ENCODE peak calls at places on chromosomes 13 and 19, in eight cellular contexts. G is frontal cortex; H is NCI-H2081; A is stimulated activated CD8-positive, alpha-beta memory T cell treated with anti-CD3 and anti-CD28 coated beads, Interleukin-7, amount 100 ng/mL, for 1 hour; J is Calu3; L is NCI-H187; V is RWPE2; X is thoracic aorta. Q is an unnamed sample.

GRCh38 chr19:2726904-2727639 is 5.9 kb upstream of the DIRAS1 start:
- DNase-seq in A (no peak), J (no peak), V (no peak), X (no peak), G (no peak), H (no peak), L (no peak), Q (peak; percentile 22)

GRCh38 chr19:776549-776948 is 20.7 kb upstream of the PTBP1 start:
- DNase-seq in H (no peak), X (no peak), J (no peak), G (no peak), L (no peak), A (no peak), V (no peak), Q (no peak)

GRCh38 chr19:10137751-10138682 is 18.3 kb upstream of the EIF3G start:
- DNase-seq in G (peak; percentile 56), V (no peak), J (no peak), H (no peak), L (no peak), A (no peak), X (no peak), Q (no peak)

GRCh38 chr19:30070970-30071632 is 129.1 kb downstream of the URI1 start:
- DNase-seq in L (no peak), H (no peak), X (no peak), J (no peak), A (no peak), G (peak; percentile 59), V (peak; percentile 35), Q (no peak)

GRCh38 chr19:35063940-35064818 is 22.7 kb downstream of the HPN start:
- DNase-seq in H (no peak), J (peak; percentile 36), L (no peak), A (no peak), G (no peak), V (no peak), X (no peak), Q (no peak)

GRCh38 chr13:45482571-45483173 is 17.9 kb downstream of the COG3 start:
- DNase-seq in H (no peak), L (no peak), G (no peak), A (no peak), J (no peak), X (no peak), V (no peak), Q (no peak)

GRCh38 chr13:90276208-90276607 is 1071.3 kb upstream of the MIR17HG start:
- DNase-seq in A (no peak), X (no peak), L (no peak), G (no peak), V (no peak), H (no peak), J (no peak), Q (no peak)

GRCh38 chr13:33548065-33548464 is 262.5 kb upstream of the STARD13 start:
- DNase-seq in G (no peak), H (no peak), J (no peak), X (no peak), V (no peak), L (no peak), A (no peak), Q (no peak)

GRCh38 chr13:30918662-30919405 is 12.8 kb downstream of the MEDAG start:
- DNase-seq in A (no peak), V (no peak), X (no peak), G (no peak), H (no peak), J (no peak), L (no peak), Q (no peak)

GRCh38 chr13:112905619-112905989 is 63.4 kb upstream of the MCF2L start:
- DNase-seq in X (no peak), J (no peak), V (no peak), L (no peak), A (no peak), H (no peak), G (no peak), Q (no peak)

GRCh38 chr13:46572758-46573384 is 19.9 kb downstream of the LRCH1 start:
- DNase-seq in A (no peak), X (no peak), G (no peak), J (no peak), V (no peak), L (no peak), H (no peak), Q (no peak)

GRCh38 chr13:38308736-38309135 is 40.9 kb upstream of the UFM1 start:
- DNase-seq in X (no peak), J (peak; percentile 24), L (no peak), A (no peak), G (no peak), H (no peak), V (no peak), Q (no peak)

GRCh38 chr13:40388617-40389016 is 277.8 kb downstream of the FOXO1 start:
- DNase-seq in H (no peak), J (no peak), X (no peak), A (peak; percentile 46), V (no peak), G (no peak), L (no peak), Q (peak; percentile 36)

GRCh38 chr13:53201454-53202225 is 173.0 kb downstream of the OLFM4 start:
- DNase-seq in J (no peak), G (peak; percentile 47), L (no peak), H (no peak), A (no peak), X (no peak), V (peak; percentile 35), Q (no peak)

GRCh38 chr13:26508885-26509284 is 48.6 kb upstream of the WASF3 start:
- DNase-seq in V (peak; percentile 79), H (no peak), J (no peak), G (no peak), X (no peak), L (no peak), A (no peak), Q (no peak)

GRCh38 chr13:30737511-30738342 is 2.4 kb downstream of the ALOX5AP start:
- DNase-seq in X (no peak), L (no peak), V (no peak), J (no peak), G (no peak), A (no peak), H (no peak), Q (no peak)

GRCh38 chr19:8174706-8175105 is 25.3 kb upstream of the FBN3 start:
- DNase-seq in X (no peak), V (peak; percentile 63), H (no peak), J (no peak), L (no peak), G (no peak), A (no peak), Q (no peak)

GRCh38 chr13:42893346-42893745 is 98.7 kb downstream of the EPSTI1 start:
- DNase-seq in G (no peak), H (no peak), V (no peak), X (no peak), J (no peak), A (no peak), L (no peak), Q (no peak)

GRCh38 chr19:28242317-28242927 is 970.5 kb downstream of the UQCRFS1 start:
- DNase-seq in X (no peak), A (no peak), H (no peak), G (peak; percentile 16), J (peak; percentile 12), L (no peak), V (no peak), Q (no peak)

GRCh38 chr13:23748109-23748508 is 141.1 kb downstream of the MIPEP start:
- DNase-seq in V (no peak), J (no peak), H (no peak), L (no peak), X (no peak), A (no peak), G (no peak), Q (no peak)

GRCh38 chr19:13850910-13851753 is 25.8 kb upstream of the NANOS3 start:
- DNase-seq in G (peak; percentile 82), L (no peak), V (peak; percentile 93), J (peak; percentile 91), A (peak; percentile 53), H (no peak), X (peak; percentile 70), Q (no peak)

GRCh38 chr19:7874080-7874856 is at the start of gene PRR36:
- DNase-seq in V (peak; percentile 63), H (peak; percentile 88), J (peak; percentile 76), G (no peak), X (no peak), A (no peak), L (peak; percentile 63), Q (no peak)

GRCh38 chr13:39864221-39864620 is 208.8 kb downstream of the COG6 start:
- DNase-seq in J (no peak), L (no peak), A (no peak), G (no peak), V (no peak), X (no peak), H (no peak), Q (no peak)

GRCh38 chr19:41627966-41628675 is 1.2 kb upstream of the CEACAM4 start:
- DNase-seq in J (no peak), A (no peak), V (no peak), X (no peak), G (no peak), L (no peak), H (no peak), Q (no peak)

GRCh38 chr19:10270616-10271394 is at the start of gene ICAM1:
- DNase-seq in L (no peak), J (peak; percentile 78), G (peak; percentile 58), X (no peak), V (no peak), H (no peak), A (no peak), Q (no peak)

GRCh38 chr19:3275068-3275582 is 50.7 kb downstream of the CELF5 start:
- DNase-seq in L (no peak), A (no peak), X (no peak), J (peak; percentile 52), V (no peak), G (no peak), H (peak; percentile 9), Q (peak; percentile 70)

GRCh38 chr13:22369090-22369489 is 698.2 kb downstream of the FGF9 start:
- DNase-seq in J (no peak), H (no peak), X (no peak), L (no peak), V (no peak), A (no peak), G (no peak), Q (no peak)

GRCh38 chr13:81738364-81738763 is 1397.4 kb upstream of the SPRY2 start:
- DNase-seq in L (no peak), J (no peak), X (no peak), G (no peak), A (no peak), H (no peak), V (no peak), Q (no peak)

GRCh38 chr19:49340069-49340864 is 5.1 kb downstream of the CD37 start:
- DNase-seq in J (peak; percentile 67), L (peak; percentile 28), H (no peak), V (no peak), G (peak; percentile 74), A (no peak), X (peak; percentile 36), Q (peak; percentile 89)

GRCh38 chr13:99600318-99600717 is 99.0 kb downstream of the TM9SF2 start:
- DNase-seq in X (no peak), J (no peak), H (no peak), V (no peak), A (no peak), L (no peak), G (no peak), Q (no peak)

GRCh38 chr19:4586691-4587090 is 27.2 kb upstream of the SEMA6B start:
- DNase-seq in J (no peak), H (no peak), X (no peak), L (no peak), G (no peak), A (no peak), V (no peak), Q (no peak)

GRCh38 chr13:108917581-108917980 is 288.2 kb downstream of the MYO16 start:
- DNase-seq in H (no peak), G (no peak), X (no peak), L (no peak), J (no peak), A (no peak), V (no peak), Q (no peak)

GRCh38 chr19:23547816-23548430 is 139.1 kb downstream of the ZNF675 start:
- DNase-seq in H (no peak), A (no peak), V (no peak), G (no peak), X (no peak), J (no peak), L (no peak), Q (no peak)

Q was measured in GM12892.